ENCODE peak calls at places on chromosomes 16 and 17, in five cellular contexts. S is foreskin keratinocyte; J is tibial artery; E is right cardiac atrium; X is CD8-positive, alpha-beta T cell. V is an unnamed sample. For H3K4me1, the result is how much of the 10 kb centered on the place peaks cover.

GRCh38 chr16:66525396-66526180 is 24.3 kb downstream of the TK2 start:
- DNase-seq in X (no peak), E (no peak), J (no peak), S (no peak), V (no peak)

GRCh38 chr17:8380049-8380448 is 2.9 kb downstream of the RPL26 start:
- DNase-seq in X (no peak), J (no peak), E (no peak), S (no peak), V (no peak)

GRCh38 chr16:89540557-89540956 is 19.9 kb upstream of the RPL13 start:
- DNase-seq in E (no peak), X (no peak), J (no peak), S (no peak), V (no peak)

GRCh38 chr17:65389956-65390355 is 171.5 kb downstream of the AXIN2 start:
- DNase-seq in S (peak), J (no peak), E (no peak), X (no peak), V (no peak)

GRCh38 chr17:19410875-19411291 is at the start of gene RNF112:
- DNase-seq in S (no peak), J (no peak), E (peak), X (no peak), V (no peak)

GRCh38 chr17:58184308-58184985 is 8.1 kb upstream of the EPX start:
- DNase-seq in E (no peak), J (no peak), X (no peak), S (peak), V (no peak)

GRCh38 chr16:88545781-88546180 is 24.4 kb upstream of the ZC3H18 start:
- DNase-seq in S (no peak), E (peak), X (no peak), J (no peak), V (no peak)

GRCh38 chr17:59093702-59094231 is 12.9 kb downstream of the TRIM37 start:
- DNase-seq in J (peak), S (peak), E (peak), X (no peak), V (peak)

GRCh38 chr17:55336426-55336825 is 71.7 kb downstream of the HLF start:
- DNase-seq in X (no peak), J (no peak), S (no peak), E (no peak), V (no peak)

GRCh38 chr17:40602445-40603443 is 37.5 kb upstream of the CCR7 start:
- DNase-seq in X (peak), J (no peak), E (no peak), S (no peak), V (no peak)

GRCh38 chr17:61160789-61161440 is 238.7 kb upstream of the TBX2 start:
- DNase-seq in E (no peak), S (no peak), X (no peak), J (no peak), V (no peak)

GRCh38 chr17:61155590-61156181 is 244.0 kb upstream of the TBX2 start:
- DNase-seq in X (no peak), J (no peak), S (no peak), E (no peak), V (no peak)

GRCh38 chr17:61159415-61159814 is 240.2 kb upstream of the TBX2 start:
- DNase-seq in E (no peak), J (no peak), S (no peak), X (no peak), V (no peak)

GRCh38 chr17:61158372-61158771 is 241.3 kb upstream of the TBX2 start:
- DNase-seq in X (no peak), E (no peak), J (no peak), S (no peak), V (no peak)

DNA sequence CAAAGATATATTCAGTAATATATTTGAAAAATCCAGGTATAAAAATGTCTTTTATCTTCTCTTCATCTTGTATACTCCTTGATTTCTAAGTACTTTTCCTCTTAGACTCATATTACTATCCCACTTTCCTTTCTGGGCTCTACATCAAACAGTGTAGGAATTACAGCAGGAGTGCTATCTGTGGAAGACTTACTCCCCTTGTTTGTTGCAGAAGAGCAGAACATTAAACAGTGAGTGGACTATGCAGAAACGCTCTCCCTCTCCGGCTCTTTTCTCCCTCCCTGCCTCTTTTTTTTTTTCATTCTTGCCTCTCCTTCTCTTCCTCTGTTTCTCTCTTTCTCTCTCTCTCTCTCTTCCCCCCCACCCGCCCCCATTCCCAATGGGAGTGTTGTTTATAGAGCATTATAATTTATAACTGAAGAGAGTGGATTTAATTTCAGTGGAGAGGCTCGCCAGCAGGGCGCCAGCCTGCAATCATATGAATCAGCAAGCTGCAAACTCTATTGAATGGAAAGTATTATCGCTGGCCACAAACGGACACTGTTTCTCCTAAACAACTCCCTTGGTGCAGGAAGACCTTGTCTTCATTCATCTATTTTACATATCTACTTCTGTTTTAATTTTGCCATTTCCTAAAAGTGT is 242.3 kb upstream of the TBX2 start:
- DNase-seq in J (no peak), E (peak), X (no peak), S (no peak), V (peak)
- H3K4me1 ChIP-seq in J (under half), E (under half), X (under half), S (under half), V (under half)

DNA sequence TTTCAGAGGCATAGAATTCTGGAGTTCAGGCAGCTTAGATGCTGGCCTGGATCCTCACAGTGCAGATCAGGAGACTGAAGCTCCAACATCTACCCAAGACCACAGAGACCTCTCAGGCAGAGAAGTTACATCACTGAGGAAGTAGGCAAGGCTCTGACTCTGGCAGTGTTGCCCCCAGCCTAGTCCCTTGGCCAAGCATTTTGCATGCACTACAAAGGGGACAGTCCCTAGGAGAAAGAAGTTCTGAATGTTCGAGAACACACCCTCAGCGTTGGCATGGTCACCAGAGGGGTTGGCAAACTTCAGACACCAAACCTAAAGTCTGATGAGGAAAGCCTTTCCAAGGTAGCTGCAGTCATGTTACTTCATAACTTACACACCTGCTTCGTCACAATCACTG is 2.5 kb downstream of the RANBP10 start:
- DNase-seq in S (no peak), E (no peak), X (no peak), J (no peak), V (no peak)
- H3K4me1 ChIP-seq in S (under half), E (under half), X (half or more), J (under half), V (under half)

GRCh38 chr17:78687125-78687524 is 94.9 kb downstream of the CYTH1 start:
- DNase-seq in X (no peak), S (no peak), E (no peak), J (no peak), V (no peak)
- H3K4me1 ChIP-seq in X (under half), S (under half), E (under half), J (under half), V (under half)

GRCh38 chr17:82881292-82881823 is 41.5 kb upstream of the ZNF750 start:
- DNase-seq in S (no peak), J (no peak), E (peak), X (no peak), V (no peak)
- H3K4me1 ChIP-seq in S (under half), J (under half), E (under half), X (half or more), V (under half)

GRCh38 chr17:42313389-42313772 is 25.1 kb downstream of the STAT5A start:
- DNase-seq in J (no peak), E (no peak), X (no peak), S (no peak), V (no peak)

GRCh38 chr17:42312035-42312284 is 23.7 kb downstream of the STAT5A start:
- DNase-seq in E (no peak), J (no peak), S (no peak), X (no peak), V (no peak)

GRCh38 chr17:42312285-42313130 is 24.2 kb downstream of the STAT5A start:
- DNase-seq in X (peak), J (peak), E (peak), S (peak), V (peak)

GRCh38 chr17:42310281-42311156 is 22.2 kb downstream of the STAT5A start:
- DNase-seq in E (peak), S (no peak), X (no peak), J (no peak), V (no peak)

DNA sequence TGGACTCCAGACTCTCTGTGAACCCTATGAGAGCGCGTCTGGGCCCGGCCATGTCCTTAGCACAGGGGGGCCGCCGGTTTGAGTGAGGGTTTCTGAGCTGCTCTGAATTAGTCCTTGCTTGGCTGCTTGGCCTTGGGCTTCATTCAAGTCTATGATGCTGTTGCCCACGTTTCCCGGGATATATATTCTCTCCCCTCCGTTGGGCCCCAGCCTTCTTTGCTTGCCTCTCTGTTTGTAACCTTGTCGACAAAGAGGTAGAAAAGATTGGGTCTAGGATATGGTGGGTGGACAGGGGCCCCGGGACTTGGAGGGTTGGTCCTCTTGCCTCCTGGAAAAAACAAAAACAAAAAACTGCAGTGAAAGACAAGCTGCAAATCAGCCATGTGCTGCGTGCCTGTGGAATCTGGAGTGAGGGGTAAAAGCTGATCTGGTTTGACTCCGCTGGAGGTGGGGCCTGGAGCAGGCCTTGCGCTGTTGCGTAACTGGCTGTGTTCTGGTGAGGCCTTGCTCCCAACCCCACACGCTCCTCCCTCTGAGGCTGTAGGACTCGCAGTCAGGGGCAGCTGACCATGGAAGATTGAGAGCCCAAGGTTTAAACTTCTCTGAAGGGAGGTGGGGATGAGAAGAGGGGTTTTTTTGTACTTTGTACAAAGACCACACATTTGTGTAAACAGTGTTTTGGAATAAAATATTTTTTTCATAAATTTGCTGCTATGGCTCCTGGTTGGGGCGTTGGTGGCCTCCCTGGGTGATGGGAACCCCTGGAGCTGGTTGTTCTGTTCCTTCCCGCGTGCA is 23.1 kb downstream of the STAT5A start:
- DNase-seq in E (peak), X (no peak), J (peak), S (peak), V (no peak)
- H3K4me1 ChIP-seq in E (under half), X (half or more), J (under half), S (under half), V (under half)

DNA sequence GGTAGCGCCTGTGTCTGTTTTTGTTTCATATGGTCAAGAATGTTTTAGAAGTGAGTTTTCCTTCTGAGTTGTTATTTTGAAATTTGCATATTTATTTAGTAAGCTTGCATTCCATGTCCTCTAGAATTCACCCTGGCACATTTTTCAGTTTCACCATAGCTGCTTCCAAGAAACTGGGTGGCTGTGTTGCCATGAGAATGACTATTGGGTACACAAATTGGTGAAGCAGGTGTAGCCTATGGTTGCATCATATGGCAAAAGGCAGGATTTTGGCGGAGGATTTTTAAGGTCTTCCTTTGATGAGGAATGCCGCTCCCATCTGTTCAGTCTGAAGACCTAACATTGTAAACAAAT is 1.3 kb downstream of the HERPUD1 start:
- DNase-seq in S (no peak), J (no peak), X (no peak), E (no peak), V (no peak)
- H3K4me1 ChIP-seq in S (under half), J (under half), X (under half), E (under half), V (under half)